ENCODE peak calls at places on chromosomes 2 and 18, in nine cellular contexts. Z is K562, B is AG10803, T is trophoblast cell, C is neural progenitor cell, O is endodermal cell, N is bronchial epithelial cell, W is HCT116, I is MM.1S. R is an unnamed sample.

GRCh38 chr2:51628953-51629352 is 597.0 kb upstream of the NRXN1 start:
- DNase-seq in B (no peak), N (no peak), T (no peak), C (no peak), W (no peak), Z (no peak), I (no peak), O (no peak), R (no peak)

GRCh38 chr2:11583203-11583752 is 49.4 kb downstream of the GREB1 start:
- DNase-seq in O (peak), B (no peak), T (no peak), I (no peak), N (no peak), Z (no peak), C (peak), W (no peak), R (peak)

GRCh38 chr2:225207471-225207870 is 165.2 kb upstream of the DOCK10 start:
- DNase-seq in W (no peak), O (no peak), N (no peak), T (no peak), C (no peak), I (no peak), B (no peak), Z (no peak), R (no peak)

GRCh38 chr2:176501652-176502051 is 232.4 kb downstream of the MTX2 start:
- DNase-seq in O (no peak), I (no peak), Z (no peak), N (no peak), B (no peak), C (no peak), W (no peak), T (no peak), R (no peak)

GRCh38 chr2:54052825-54053718 is 62.3 kb upstream of the ACYP2 start:
- DNase-seq in W (no peak), I (peak), Z (no peak), O (peak), C (peak), T (no peak), B (no peak), N (peak), R (no peak)

GRCh38 chr2:128791983-128792315 is 473.3 kb upstream of the HS6ST1 start:
- DNase-seq in N (no peak), Z (no peak), T (no peak), W (no peak), I (no peak), O (no peak), B (no peak), C (no peak), R (no peak)

GRCh38 chr2:216195565-216195978 is 86.4 kb downstream of the XRCC5 start:
- DNase-seq in I (no peak), B (peak), N (peak), C (no peak), T (no peak), O (no peak), Z (no peak), W (no peak), R (no peak)

GRCh38 chr18:9775172-9775571 is 67.1 kb downstream of the RAB31 start:
- DNase-seq in N (no peak), Z (no peak), T (peak), B (no peak), I (no peak), O (peak), C (no peak), W (no peak), R (no peak)

GRCh38 chr2:66495788-66496640 is 61.1 kb downstream of the MEIS1 start:
- DNase-seq in C (peak), N (peak), O (peak), W (no peak), Z (peak), B (peak), I (no peak), T (peak), R (peak)

GRCh38 chr2:226031962-226032441 is 632.5 kb downstream of the NYAP2 start:
- DNase-seq in I (no peak), W (no peak), O (peak), C (peak), N (no peak), B (peak), Z (no peak), T (peak), R (no peak)

GRCh38 chr2:100200985-100201384 is 58.6 kb upstream of the AFF3 start:
- DNase-seq in W (no peak), T (no peak), O (no peak), N (peak), B (no peak), C (no peak), Z (no peak), I (no peak), R (no peak)

GRCh38 chr2:43105586-43106562 is 120.5 kb downstream of the ZFP36L2 start:
- DNase-seq in O (peak), B (peak), W (peak), C (no peak), I (no peak), T (no peak), Z (peak), N (peak), R (peak)

GRCh38 chr2:43109261-43109743 is 117.1 kb downstream of the ZFP36L2 start:
- DNase-seq in T (peak), N (no peak), W (no peak), I (no peak), B (no peak), C (no peak), O (peak), Z (no peak), R (peak)

GRCh38 chr2:43104763-43105162 is 121.6 kb downstream of the ZFP36L2 start:
- DNase-seq in N (no peak), W (no peak), O (peak), T (no peak), I (no peak), B (no peak), Z (no peak), C (no peak), R (peak)

GRCh38 chr2:43107679-43108078 is 118.7 kb downstream of the ZFP36L2 start:
- DNase-seq in C (no peak), B (no peak), I (no peak), T (no peak), N (no peak), O (peak), Z (no peak), W (no peak), R (peak)

DNA sequence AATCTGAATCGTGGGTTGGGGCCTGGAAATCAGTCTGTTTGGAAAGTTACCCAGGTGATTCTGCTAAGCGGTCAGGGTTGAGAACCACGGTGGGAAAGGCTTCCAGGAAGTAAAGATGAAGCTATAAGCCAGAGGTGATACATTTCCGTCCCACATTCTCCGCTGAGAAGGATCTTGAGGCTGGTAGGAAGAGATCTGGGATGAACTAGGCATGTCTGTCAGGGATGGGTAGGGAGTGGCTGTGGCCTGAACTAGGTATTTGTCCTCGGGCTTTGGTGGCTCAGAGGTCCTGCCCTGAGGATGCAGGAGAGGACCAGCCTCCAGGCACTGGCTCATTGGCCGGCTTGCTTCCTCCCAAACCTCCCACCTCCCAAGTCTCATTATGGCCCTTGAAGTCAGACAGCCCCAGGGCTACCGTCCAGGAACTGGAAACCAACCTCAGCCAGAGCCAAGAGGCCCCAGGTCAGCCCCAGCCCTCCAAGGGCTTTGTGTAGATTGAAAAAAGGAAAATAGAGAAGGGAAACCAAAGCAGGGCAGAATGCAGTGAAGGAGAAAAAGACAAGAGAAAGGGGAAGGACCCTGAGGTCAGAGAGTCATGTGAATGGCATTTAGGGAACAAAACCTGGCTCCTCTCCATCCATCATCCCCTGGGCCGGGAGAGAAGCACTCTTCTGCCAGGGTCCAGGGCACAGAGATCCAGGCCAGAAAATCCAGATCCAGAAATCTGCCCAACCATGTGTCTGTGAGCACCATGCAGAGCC is 119.5 kb downstream of the ZFP36L2 start:
- DNase-seq in I (no peak), N (no peak), B (no peak), O (peak), W (no peak), Z (no peak), T (no peak), C (peak), R (peak)
- H3K4me3 ChIP-seq in I (no peak), N (no peak), B (no peak), O (no peak), W (no peak), Z (no peak), T (no peak), C (no peak), R (no peak)

GRCh38 chr2:101766871-101767739 is 69.6 kb downstream of the MAP4K4 start:
- DNase-seq in T (peak), B (peak), Z (no peak), N (peak), W (no peak), I (no peak), O (peak), C (peak), R (no peak)
- H3K4me3 ChIP-seq in T (no peak), B (peak), Z (no peak), N (no peak), W (no peak), I (no peak), O (peak), C (peak), R (no peak)

GRCh38 chr18:47846431-47846830 is 84.0 kb downstream of the SMAD2 start:
- DNase-seq in O (no peak), N (no peak), C (no peak), B (no peak), I (no peak), W (no peak), T (peak), Z (no peak), R (no peak)

GRCh38 chr18:47844828-47845227 is 85.6 kb downstream of the SMAD2 start:
- DNase-seq in T (no peak), I (no peak), O (no peak), Z (no peak), W (no peak), C (no peak), B (no peak), N (no peak), R (no peak)

DNA sequence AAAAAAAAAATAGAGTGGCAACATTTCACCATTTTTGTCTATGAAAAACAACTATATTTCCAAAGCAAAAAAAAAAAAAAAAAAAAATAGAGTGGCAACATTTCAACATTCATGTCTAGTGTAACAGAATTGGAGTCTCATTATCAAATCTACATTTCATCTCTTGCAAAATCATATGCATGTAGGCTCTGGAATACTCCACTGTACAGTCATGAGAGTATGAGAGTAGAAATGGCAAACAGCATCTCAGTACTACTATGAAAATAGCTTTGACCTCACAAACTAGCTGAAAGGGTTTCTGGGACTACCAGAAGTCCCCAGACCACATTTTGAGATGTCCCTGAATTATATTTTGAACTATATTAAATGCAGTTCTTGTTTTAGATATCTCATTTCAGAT is 82.8 kb downstream of the SMAD2 start:
- DNase-seq in W (no peak), Z (no peak), O (no peak), N (no peak), T (peak), I (no peak), C (no peak), B (no peak), R (no peak)
- H3K4me3 ChIP-seq in W (no peak), Z (no peak), O (no peak), N (no peak), T (no peak), I (no peak), C (no peak), B (no peak), R (no peak)

GRCh38 chr2:24925815-24926214 is 5.8 kb upstream of the ADCY3 start:
- DNase-seq in B (no peak), O (no peak), T (no peak), Z (no peak), I (no peak), C (no peak), N (no peak), W (no peak), R (no peak)

GRCh38 chr2:24926602-24927252 is 6.7 kb upstream of the ADCY3 start:
- DNase-seq in O (peak), T (peak), B (peak), W (no peak), Z (no peak), N (peak), I (no peak), C (peak), R (peak)

GRCh38 chr2:24928036-24928435 is 8.0 kb upstream of the ADCY3 start:
- DNase-seq in T (no peak), Z (no peak), O (peak), N (no peak), W (no peak), C (no peak), I (no peak), B (no peak), R (no peak)

GRCh38 chr2:24924732-24925131 is 4.7 kb upstream of the ADCY3 start:
- DNase-seq in O (no peak), T (no peak), Z (no peak), C (no peak), I (no peak), W (no peak), N (no peak), B (no peak), R (peak)

GRCh38 chr2:24926220-24926601 is 6.2 kb upstream of the ADCY3 start:
- DNase-seq in O (no peak), I (no peak), W (no peak), Z (no peak), T (no peak), C (no peak), N (no peak), B (no peak), R (no peak)
- H3K4me3 ChIP-seq in O (no peak), I (no peak), W (no peak), Z (no peak), T (no peak), C (no peak), N (no peak), B (no peak), R (peak)

GRCh38 chr2:96113951-96114350 is 2.4 kb downstream of the ADRA2B start:
- DNase-seq in B (no peak), T (no peak), N (no peak), C (no peak), W (no peak), Z (no peak), O (no peak), I (no peak), R (no peak)

GRCh38 chr2:96115631-96116423 is 544 bp downstream of the ADRA2B start:
- DNase-seq in I (no peak), T (no peak), B (no peak), W (no peak), C (no peak), Z (no peak), N (no peak), O (no peak), R (no peak)

GRCh38 chr2:96114546-96114902 is 1.8 kb downstream of the ADRA2B start:
- DNase-seq in Z (no peak), W (no peak), N (no peak), O (no peak), B (no peak), I (no peak), T (no peak), C (no peak), R (no peak)

GRCh38 chr2:96116424-96116878 is at the start of gene ADRA2B:
- DNase-seq in B (no peak), I (peak), T (peak), C (peak), O (peak), Z (peak), N (peak), W (peak), R (peak)

GRCh38 chr2:96114903-96115581 is 1.3 kb downstream of the ADRA2B start:
- DNase-seq in C (no peak), N (no peak), B (no peak), Z (no peak), I (no peak), W (no peak), O (no peak), T (no peak), R (no peak)
- H3K4me3 ChIP-seq in C (no peak), N (no peak), B (no peak), Z (no peak), I (no peak), W (no peak), O (no peak), T (no peak), R (no peak)

GRCh38 chr18:62614499-62614898 is 91.7 kb downstream of the ZCCHC2 start:
- DNase-seq in O (no peak), Z (no peak), N (no peak), B (no peak), T (no peak), W (no peak), C (no peak), I (no peak), R (no peak)

GRCh38 chr18:62610509-62611394 is 87.9 kb downstream of the ZCCHC2 start:
- DNase-seq in C (peak), N (no peak), W (no peak), B (no peak), Z (peak), O (peak), I (no peak), T (no peak), R (no peak)

GRCh38 chr18:62612721-62613120 is 89.9 kb downstream of the ZCCHC2 start:
- DNase-seq in C (no peak), B (no peak), Z (no peak), N (no peak), W (no peak), O (no peak), I (no peak), T (no peak), R (no peak)

GRCh38 chr18:62612246-62612645 is 89.4 kb downstream of the ZCCHC2 start:
- DNase-seq in N (no peak), Z (no peak), I (no peak), O (peak), T (no peak), C (no peak), W (no peak), B (no peak), R (no peak)

GRCh38 chr18:62611395-62612241 is 88.8 kb downstream of the ZCCHC2 start:
- DNase-seq in N (no peak), T (no peak), O (peak), Z (peak), I (no peak), C (peak), W (no peak), B (no peak), R (no peak)
- H3K4me3 ChIP-seq in N (no peak), T (no peak), O (no peak), Z (peak), I (no peak), C (peak), W (no peak), B (no peak), R (no peak)

GRCh38 chr2:207505728-207506127 is 24.0 kb upstream of the CREB1 start:
- DNase-seq in I (no peak), N (peak), T (peak), B (peak), C (no peak), O (no peak), Z (no peak), W (no peak), R (no peak)
- H3K4me3 ChIP-seq in I (no peak), N (no peak), T (no peak), B (no peak), C (peak), O (no peak), Z (no peak), W (no peak), R (no peak)

GRCh38 chr2:9737053-9737875 is 106.0 kb upstream of the TAF1B start:
- DNase-seq in N (no peak), B (peak), T (peak), C (no peak), O (no peak), I (peak), W (no peak), Z (peak), R (no peak)

GRCh38 chr2:9739508-9739907 is 103.8 kb upstream of the TAF1B start:
- DNase-seq in T (no peak), Z (no peak), B (peak), I (peak), O (no peak), C (no peak), W (no peak), N (no peak), R (peak)

GRCh38 chr2:9740382-9741040 is 102.8 kb upstream of the TAF1B start:
- DNase-seq in I (no peak), N (no peak), B (peak), O (no peak), W (no peak), C (no peak), T (no peak), Z (no peak), R (no peak)

GRCh38 chr2:9738062-9738717 is 105.1 kb upstream of the TAF1B start:
- DNase-seq in T (no peak), Z (no peak), N (no peak), O (no peak), W (no peak), I (no peak), B (no peak), C (no peak), R (no peak)

DNA sequence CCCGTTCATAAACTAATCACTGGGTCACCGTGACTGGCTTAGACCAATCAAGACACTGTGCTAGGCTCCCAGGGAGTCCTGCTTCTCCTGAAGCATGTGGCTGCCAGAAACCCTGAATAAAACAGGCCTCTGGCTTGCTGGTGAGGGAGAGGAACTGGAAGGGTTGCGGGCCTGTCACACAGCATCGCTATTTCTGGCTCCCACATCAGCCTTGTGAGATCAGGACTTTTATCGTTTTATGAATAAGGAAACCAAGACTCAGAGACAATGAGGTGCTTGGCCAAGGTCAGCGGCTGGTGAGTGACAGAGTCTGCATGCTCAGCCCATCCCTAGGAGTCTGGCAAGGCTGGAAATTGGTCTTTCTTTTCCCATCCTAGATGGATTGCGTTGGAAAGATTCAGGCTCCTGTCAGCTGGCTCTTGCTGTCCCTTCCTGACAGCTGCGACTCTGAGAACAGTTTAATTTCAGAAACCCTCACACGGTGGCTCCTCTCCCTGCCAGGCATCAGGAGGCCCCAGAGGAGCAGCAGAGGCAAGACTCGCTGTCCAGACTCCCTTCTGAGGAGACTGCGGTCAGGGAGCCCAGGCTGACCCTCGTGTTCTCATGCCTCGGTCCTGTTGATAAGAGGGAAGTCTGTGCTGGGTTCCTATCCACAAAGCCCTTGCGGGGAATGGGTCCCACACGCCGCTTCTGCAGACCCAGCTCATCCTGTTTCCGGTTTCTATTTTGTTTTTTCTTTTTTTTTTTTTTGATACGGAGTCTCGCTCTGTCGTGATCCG is 104.4 kb upstream of the TAF1B start:
- DNase-seq in C (no peak), I (peak), N (no peak), T (peak), O (no peak), B (peak), Z (no peak), W (no peak), R (no peak)
- H3K4me3 ChIP-seq in C (no peak), I (peak), N (no peak), T (no peak), O (no peak), B (peak), Z (no peak), W (no peak), R (peak)

GRCh38 chr2:185142677-185143076 is 544.3 kb downstream of the ZNF804A start:
- DNase-seq in T (no peak), B (no peak), Z (no peak), I (no peak), O (no peak), W (no peak), C (no peak), N (no peak), R (no peak)

GRCh38 chr2:185132501-185133041 is 534.2 kb downstream of the ZNF804A start:
- DNase-seq in W (no peak), N (no peak), O (no peak), I (no peak), C (no peak), B (no peak), Z (no peak), T (no peak), R (peak)

DNA sequence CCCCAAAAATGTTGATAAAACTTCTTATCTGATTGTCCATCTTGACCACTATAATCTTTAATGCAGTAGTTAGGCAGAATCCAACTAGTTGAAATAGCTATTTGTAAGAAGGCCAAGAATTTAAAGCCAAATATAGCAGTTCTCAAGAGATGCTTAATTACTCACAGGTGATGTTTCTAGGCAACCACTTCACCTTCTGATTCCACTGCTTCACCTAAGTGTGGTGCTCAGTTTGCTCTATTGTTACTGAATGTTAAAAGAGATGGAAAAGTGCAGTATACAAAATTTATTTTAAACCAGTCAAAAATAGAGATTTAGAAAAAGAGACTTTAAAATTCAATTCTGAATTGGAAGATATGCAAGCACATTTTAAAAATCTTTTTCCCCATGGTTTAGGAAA is 539.4 kb downstream of the ZNF804A start:
- DNase-seq in B (no peak), Z (no peak), N (no peak), W (no peak), I (no peak), T (no peak), C (no peak), O (no peak), R (no peak)
- H3K4me3 ChIP-seq in B (no peak), Z (no peak), N (no peak), W (no peak), I (no peak), T (no peak), C (no peak), O (no peak), R (no peak)